ENCODE peak calls at places on chromosomes 16 and 17, in four cellular contexts. M, G, O and D are unnamed samples.

GRCh38 chr17:40909755-40910154 is 24.7 kb upstream of the KRT20 start:
- DNase-seq in M (no peak), G (no peak), O (no peak), D (no peak)

GRCh38 chr17:70677783-70678647 is 508.7 kb downstream of the KCNJ2 start:
- DNase-seq in M (no peak), G (no peak), O (no peak), D (no peak)

GRCh38 chr17:223723-224471 is 42.4 kb upstream of the DOC2B start:
- DNase-seq in M (no peak), G (no peak), O (no peak), D (no peak)

GRCh38 chr16:61374071-61374470 is 662.2 kb downstream of the CDH8 start:
- DNase-seq in M (no peak), G (no peak), O (no peak), D (no peak)

GRCh38 chr16:75457485-75458021 is 6.9 kb downstream of the TMEM170A start:
- DNase-seq in M (no peak), G (no peak), O (no peak), D (no peak)

GRCh38 chr17:42779304-42779941 is 987 bp upstream of the WNK4 start:
- DNase-seq in M (no peak), G (no peak), O (no peak), D (no peak)

GRCh38 chr16:89146211-89147005 is 25.1 kb upstream of the CDH15 start:
- DNase-seq in M (no peak), G (no peak), O (no peak), D (no peak)

GRCh38 chr16:12802661-12803060 is 1.0 kb downstream of the CPPED1 start:
- DNase-seq in M (no peak), G (no peak), O (no peak), D (no peak)

GRCh38 chr16:83847371-83848225 is 39.8 kb downstream of the HSBP1 start:
- DNase-seq in M (no peak), G (no peak), O (no peak), D (no peak)

GRCh38 chr16:68005786-68006286 is 6.6 kb upstream of the DPEP2 start:
- DNase-seq in M (peak; percentile 84), G (no peak), O (peak; percentile 33), D (no peak)

GRCh38 chr17:67377727-67378443 is 804 bp downstream of the PITPNC1 start:
- DNase-seq in M (peak; percentile 56), G (peak; percentile 37), O (peak; percentile 47), D (peak; percentile 81)

GRCh38 chr16:81729451-81729850 is 49.6 kb upstream of the PLCG2 start:
- DNase-seq in M (no peak), G (no peak), O (no peak), D (no peak)

GRCh38 chr17:39164675-39165143 is 1.3 kb downstream of the ARL5C start:
- DNase-seq in M (peak; percentile 71), G (peak; percentile 39), O (peak; percentile 92), D (peak; percentile 93)

GRCh38 chr16:11297492-11298142 is 16.5 kb upstream of the PRM1 start:
- DNase-seq in M (peak; percentile 54), G (peak; percentile 25), O (peak; percentile 75), D (peak; percentile 88)

GRCh38 chr17:81027591-81028505 is 7.1 kb upstream of the BAIAP2 start:
- DNase-seq in M (no peak), G (no peak), O (no peak), D (no peak)

GRCh38 chr16:16004314-16004749 is 54.9 kb downstream of the ABCC1 start:
- DNase-seq in M (no peak), G (no peak), O (no peak), D (no peak)

GRCh38 chr17:17514993-17515920 is 19.1 kb upstream of the RASD1 start:
- DNase-seq in M (no peak), G (no peak), O (no peak), D (no peak)

GRCh38 chr17:74212262-74212912 is 984 bp upstream of the TTYH2 start:
- DNase-seq in M (no peak), G (peak; percentile 16), O (no peak), D (no peak)

GRCh38 chr17:65228734-65229390 is 91.7 kb downstream of the RGS9 start:
- DNase-seq in M (peak; percentile 39), G (peak; percentile 8), O (no peak), D (no peak)

GRCh38 chr16:55944377-55944802 is 69.2 kb upstream of the CES5A start:
- DNase-seq in M (peak; percentile 2), G (peak; percentile 25), O (peak; percentile 59), D (no peak)

GRCh38 chr16:49859139-49859947 is 3.4 kb upstream of the ZNF423 start:
- DNase-seq in M (no peak), G (no peak), O (peak; percentile 86), D (peak; percentile 83)

GRCh38 chr16:13426279-13426678 is 493.7 kb upstream of the ERCC4 start:
- DNase-seq in M (no peak), G (no peak), O (no peak), D (no peak)

GRCh38 chr17:19017401-19017800 is 12.8 kb upstream of the FAM83G start:
- DNase-seq in M (no peak), G (no peak), O (no peak), D (no peak)

GRCh38 chr16:46822270-46822669 is 8.7 kb downstream of the C16orf87 start:
- DNase-seq in M (no peak), G (no peak), O (no peak), D (no peak)

GRCh38 chr17:48335858-48336500 is 94.0 kb downstream of the SKAP1 start:
- DNase-seq in M (peak; percentile 67), G (no peak), O (no peak), D (no peak)

GRCh38 chr17:76265624-76266243 is 586 bp downstream of the UBALD2 start:
- DNase-seq in M (peak; percentile 69), G (peak; percentile 54), O (peak; percentile 64), D (peak; percentile 86)

GRCh38 chr17:44745301-44745700 is 13.5 kb upstream of the ADAM11 start:
- DNase-seq in M (no peak), G (no peak), O (no peak), D (no peak)

GRCh38 chr16:19474617-19475016 is 47.3 kb downstream of the GDE1 start:
- DNase-seq in M (no peak), G (no peak), O (no peak), D (no peak)

GRCh38 chr16:29915590-29916247 is 10.3 kb downstream of the KCTD13 start:
- DNase-seq in M (no peak), G (no peak), O (no peak), D (no peak)

GRCh38 chr17:16940116-16940881 is 31.6 kb downstream of the TNFRSF13B start:
- DNase-seq in M (no peak), G (no peak), O (no peak), D (peak; percentile 52)

GRCh38 chr17:59425085-59425901 is 93.8 kb downstream of the YPEL2 start:
- DNase-seq in M (no peak), G (no peak), O (peak; percentile 70), D (peak; percentile 82)

GRCh38 chr16:48629531-48629930 is 19.6 kb upstream of the N4BP1 start:
- DNase-seq in M (no peak), G (no peak), O (no peak), D (peak; percentile 45)

GRCh38 chr16:31196324-31197088 is 6.1 kb downstream of the PYCARD start:
- DNase-seq in M (no peak), G (no peak), O (no peak), D (no peak)

GRCh38 chr17:12664894-12665262 is 812 bp upstream of the MYOCD start:
- DNase-seq in M (no peak), G (no peak), O (no peak), D (no peak)

GRCh38 chr17:68768804-68769203 is 167.6 kb upstream of the FAM20A start:
- DNase-seq in M (no peak), G (no peak), O (no peak), D (no peak)

GRCh38 chr16:87367556-87367955 is 16.0 kb downstream of the FBXO31 start:
- DNase-seq in M (no peak), G (no peak), O (no peak), D (no peak)

GRCh38 chr16:47136101-47136820 is 7.5 kb downstream of the NETO2 start:
- DNase-seq in M (peak; percentile 14), G (no peak), O (peak; percentile 23), D (no peak)

GRCh38 chr17:29726721-29727252 is 104.1 kb upstream of the CORO6 start:
- DNase-seq in M (peak; percentile 51), G (no peak), O (no peak), D (no peak)
- H3K27ac ChIP-seq in M (peak overlapping the region; percentile 65), G (peak overlapping the region; percentile 39), O (peak overlapping the region; percentile 68), D (no peak overlapping the region)

GRCh38 chr17:7293821-7294613 is 422 bp downstream of the YBX2 start:
- DNase-seq in M (no peak), G (peak; percentile 30), O (no peak), D (no peak)

GRCh38 chr17:7294614-7295153 is at the start of gene YBX2:
- DNase-seq in M (peak; percentile 49), G (peak; percentile 72), O (peak; percentile 76), D (no peak)

GRCh38 chr17:7296189-7296861 is 1.9 kb upstream of the YBX2 start:
- DNase-seq in M (peak; percentile 46), G (peak; percentile 57), O (peak; percentile 86), D (peak; percentile 85)

GRCh38 chr17:7293131-7293557 is 1.3 kb downstream of the YBX2 start:
- DNase-seq in M (no peak), G (no peak), O (no peak), D (no peak)

GRCh38 chr17:7295230-7296180 is 1.1 kb upstream of the YBX2 start:
- DNase-seq in M (no peak), G (no peak), O (no peak), D (peak; percentile 68)
- H3K4me3 ChIP-seq in M (peak overlapping the region; percentile 26), G (peak overlapping the region; percentile 51), O (no peak overlapping the region), D (peak overlapping the region; percentile 55)

DNA sequence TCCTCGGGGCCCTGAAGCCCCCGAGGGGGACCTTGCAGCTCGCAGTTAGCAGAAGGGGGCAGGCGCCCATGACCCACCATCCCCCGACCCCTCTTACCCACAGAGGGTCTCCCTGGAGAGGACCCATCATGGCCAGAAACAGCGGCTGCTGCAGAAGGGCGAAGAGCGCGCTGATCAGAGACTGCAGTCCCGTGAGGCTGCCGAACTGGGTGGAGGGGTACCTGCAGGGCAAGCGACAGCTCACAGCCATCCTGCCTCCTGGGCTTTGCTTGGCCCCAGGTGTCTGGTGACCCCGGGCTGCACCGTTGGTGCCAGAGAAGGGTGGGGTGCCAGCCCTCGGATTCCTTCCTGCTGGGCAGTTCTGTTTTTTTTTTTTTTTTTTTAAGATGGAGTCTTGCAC is 13.9 kb upstream of the PITPNA start:
- DNase-seq in M (no peak), G (no peak), O (no peak), D (no peak)
- H3K27ac ChIP-seq in M (no peak overlapping the region), G (no peak overlapping the region), O (peak overlapping the region; percentile 82), D (peak overlapping the region; percentile 93)

GRCh38 chr17:6137716-6138502 is 67.7 kb downstream of the WSCD1 start:
- DNase-seq in M (no peak), G (no peak), O (no peak), D (peak; percentile 29)
- H3K4me3 ChIP-seq in M (no peak overlapping the region), G (no peak overlapping the region), O (no peak overlapping the region), D (no peak overlapping the region)

GRCh38 chr16:17364319-17365210 is 106.2 kb downstream of the XYLT1 start:
- DNase-seq in M (peak; percentile 88), G (peak; percentile 43), O (no peak), D (no peak)
- H3K27ac ChIP-seq in M (peak overlapping the region; percentile 95), G (peak overlapping the region; percentile 97), O (no peak overlapping the region), D (no peak overlapping the region)